ENCODE peak calls at places on chromosomes 13 and 19, in five cellular contexts. One of them, this sample, is unnamed. For H3K4me1, the result is how much of the 10 kb centered on the place peaks cover.

GRCh38 chr19:49637865-49638350 is 2.0 kb downstream of the RRAS start:
- DNase-seq in hepatocyte: peak
- DNase-seq in GM23248: peak
- DNase-seq in K562: peak
- DNase-seq in pancreas: peak
- DNase-seq in this sample: peak

GRCh38 chr13:86383151-86383550 is 583.9 kb upstream of the SLITRK6 start:
- DNase-seq in hepatocyte: no peak
- DNase-seq in GM23248: no peak
- DNase-seq in pancreas: no peak
- DNase-seq in K562: no peak
- DNase-seq in this sample: no peak

GRCh38 chr13:77509221-77509620 is 26.3 kb upstream of the SCEL start:
- DNase-seq in GM23248: peak
- DNase-seq in K562: no peak
- DNase-seq in hepatocyte: no peak
- DNase-seq in pancreas: no peak
- DNase-seq in this sample: no peak

GRCh38 chr13:84567848-84568247 is 685.6 kb upstream of the SLITRK1 start:
- DNase-seq in hepatocyte: no peak
- DNase-seq in GM23248: no peak
- DNase-seq in pancreas: no peak
- DNase-seq in K562: no peak
- DNase-seq in this sample: no peak

GRCh38 chr19:18776288-18776594 is 14.9 kb downstream of the COMP start:
- DNase-seq in K562: peak
- DNase-seq in GM23248: peak
- DNase-seq in pancreas: no peak
- DNase-seq in hepatocyte: no peak
- DNase-seq in this sample: no peak

GRCh38 chr19:18771328-18772242 is 19.5 kb downstream of the COMP start:
- DNase-seq in GM23248: no peak
- DNase-seq in pancreas: no peak
- DNase-seq in K562: peak
- DNase-seq in hepatocyte: no peak
- DNase-seq in this sample: no peak

GRCh38 chr13:65532231-65532630 is 1697.9 kb downstream of the PCDH9 start:
- DNase-seq in hepatocyte: no peak
- DNase-seq in K562: peak
- DNase-seq in pancreas: no peak
- DNase-seq in GM23248: no peak
- DNase-seq in this sample: no peak

GRCh38 chr13:27967736-27968315 is 1.3 kb downstream of the CDX2 start:
- DNase-seq in pancreas: no peak
- DNase-seq in K562: no peak
- DNase-seq in GM23248: no peak
- DNase-seq in hepatocyte: no peak
- DNase-seq in this sample: no peak

GRCh38 chr19:4691383-4691782 is 21.2 kb upstream of the MYDGF start:
- DNase-seq in GM23248: no peak
- DNase-seq in hepatocyte: no peak
- DNase-seq in pancreas: no peak
- DNase-seq in K562: no peak
- DNase-seq in this sample: no peak

GRCh38 chr13:23428183-23428528 is 5.3 kb downstream of the SACS start:
- DNase-seq in pancreas: no peak
- DNase-seq in GM23248: peak
- DNase-seq in hepatocyte: no peak
- DNase-seq in K562: peak
- DNase-seq in this sample: no peak

GRCh38 chr19:34411216-34411615 is 7.0 kb downstream of the PDCD2L start:
- DNase-seq in GM23248: no peak
- DNase-seq in hepatocyte: no peak
- DNase-seq in pancreas: no peak
- DNase-seq in K562: no peak
- DNase-seq in this sample: peak

GRCh38 chr19:4654437-4655361 is 15.4 kb downstream of the TNFAIP8L1 start:
- DNase-seq in K562: peak
- DNase-seq in pancreas: no peak
- DNase-seq in GM23248: no peak
- DNase-seq in hepatocyte: no peak
- DNase-seq in this sample: no peak

GRCh38 chr13:50001287-50001686 is 4.4 kb downstream of the TRIM13 start:
- DNase-seq in K562: no peak
- DNase-seq in GM23248: no peak
- DNase-seq in pancreas: no peak
- DNase-seq in hepatocyte: no peak
- DNase-seq in this sample: no peak
- H3K4me1 ChIP-seq in K562: under half
- H3K4me1 ChIP-seq in GM23248: under half
- H3K4me1 ChIP-seq in pancreas: under half
- H3K4me1 ChIP-seq in hepatocyte: under half
- H3K4me1 ChIP-seq in this sample: under half

GRCh38 chr19:48354332-48354992 is 9.3 kb downstream of the TMEM143 start:
- DNase-seq in hepatocyte: peak
- DNase-seq in pancreas: no peak
- DNase-seq in K562: peak
- DNase-seq in GM23248: no peak
- DNase-seq in this sample: no peak
- H3K27ac ChIP-seq in hepatocyte: peak
- H3K27ac ChIP-seq in pancreas: no peak
- H3K27ac ChIP-seq in K562: peak
- H3K27ac ChIP-seq in GM23248: no peak
- H3K27ac ChIP-seq in this sample: no peak

GRCh38 chr13:99501952-99502310 is 659 bp downstream of the TM9SF2 start:
- DNase-seq in K562: peak
- DNase-seq in pancreas: peak
- DNase-seq in GM23248: peak
- DNase-seq in hepatocyte: peak
- DNase-seq in this sample: no peak

GRCh38 chr13:99498304-99499161 is 2.7 kb upstream of the TM9SF2 start:
- DNase-seq in K562: peak
- DNase-seq in GM23248: peak
- DNase-seq in hepatocyte: peak
- DNase-seq in pancreas: peak
- DNase-seq in this sample: peak

GRCh38 chr13:99505814-99506269 is 4.6 kb downstream of the TM9SF2 start:
- DNase-seq in K562: no peak
- DNase-seq in GM23248: peak
- DNase-seq in hepatocyte: no peak
- DNase-seq in pancreas: no peak
- DNase-seq in this sample: no peak

GRCh38 chr13:99500839-99501134 is 485 bp upstream of the TM9SF2 start:
- DNase-seq in GM23248: no peak
- DNase-seq in K562: no peak
- DNase-seq in hepatocyte: no peak
- DNase-seq in pancreas: no peak
- DNase-seq in this sample: no peak

GRCh38 chr13:99501135-99501951 is at the start of gene TM9SF2:
- DNase-seq in hepatocyte: peak
- DNase-seq in K562: peak
- DNase-seq in GM23248: peak
- DNase-seq in pancreas: peak
- DNase-seq in this sample: peak
- H3K4me1 ChIP-seq in hepatocyte: under half
- H3K4me1 ChIP-seq in K562: under half
- H3K4me1 ChIP-seq in GM23248: under half
- H3K4me1 ChIP-seq in pancreas: under half
- H3K4me1 ChIP-seq in this sample: under half

GRCh38 chr13:98977568-98978270 is at the start of gene DOCK9:
- DNase-seq in hepatocyte: peak
- DNase-seq in K562: no peak
- DNase-seq in GM23248: peak
- DNase-seq in pancreas: peak
- DNase-seq in this sample: no peak
- H3K27ac ChIP-seq in hepatocyte: no peak
- H3K27ac ChIP-seq in K562: no peak
- H3K27ac ChIP-seq in GM23248: peak
- H3K27ac ChIP-seq in pancreas: no peak
- H3K27ac ChIP-seq in this sample: peak

GRCh38 chr19:51136891-51137551 is 5.1 kb upstream of the SIGLEC7 start:
- DNase-seq in pancreas: no peak
- DNase-seq in hepatocyte: no peak
- DNase-seq in GM23248: no peak
- DNase-seq in K562: peak
- DNase-seq in this sample: no peak
- H3K4me1 ChIP-seq in pancreas: under half
- H3K4me1 ChIP-seq in hepatocyte: under half
- H3K4me1 ChIP-seq in GM23248: under half
- H3K4me1 ChIP-seq in K562: under half
- H3K4me1 ChIP-seq in this sample: under half

DNA sequence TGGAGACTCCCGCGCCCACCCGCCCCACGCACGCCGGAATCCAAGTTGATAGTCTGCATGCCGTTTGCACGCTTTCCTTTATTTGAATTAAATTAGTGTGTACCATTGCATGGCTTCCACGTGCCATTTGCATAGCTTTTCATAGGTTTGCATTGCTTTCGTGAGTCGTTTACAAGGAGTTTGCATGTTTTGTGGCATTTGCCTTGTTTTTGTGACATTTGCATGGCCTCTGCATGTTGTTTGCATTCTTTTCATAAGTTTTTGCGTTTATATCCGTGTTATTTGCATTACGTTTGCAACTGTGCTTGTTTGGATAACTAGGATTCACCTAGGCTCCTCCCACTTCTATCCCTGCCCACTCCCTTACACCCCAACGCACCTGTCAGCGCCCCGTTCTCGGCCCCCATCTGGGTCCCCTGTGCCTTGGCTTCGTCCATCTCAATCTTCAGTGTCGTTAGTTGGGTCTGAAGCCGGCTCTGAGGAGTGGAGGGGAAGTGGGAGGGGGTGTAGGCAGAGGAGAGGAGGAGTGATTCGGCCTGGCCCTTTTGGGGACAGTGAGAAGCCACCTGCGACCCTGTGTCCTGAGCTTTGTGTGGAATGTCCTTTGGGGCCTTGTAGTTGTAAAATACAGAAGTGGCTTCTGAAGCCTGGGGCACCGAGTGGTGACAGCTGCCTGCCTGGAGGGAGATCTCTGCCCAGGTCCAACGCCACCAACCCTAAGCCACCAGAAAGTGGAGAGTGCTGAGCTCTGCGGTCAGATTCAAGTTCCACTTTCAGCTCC is 2.4 kb downstream of the CCDC194 start:
- DNase-seq in hepatocyte: no peak
- DNase-seq in GM23248: no peak
- DNase-seq in pancreas: no peak
- DNase-seq in K562: no peak
- DNase-seq in this sample: no peak
- H3K27ac ChIP-seq in hepatocyte: no peak
- H3K27ac ChIP-seq in GM23248: no peak
- H3K27ac ChIP-seq in pancreas: no peak
- H3K27ac ChIP-seq in K562: no peak
- H3K27ac ChIP-seq in this sample: no peak

GRCh38 chr19:35595928-35596327 is 10.0 kb downstream of the PMIS2 start:
- DNase-seq in GM23248: no peak
- DNase-seq in hepatocyte: no peak
- DNase-seq in pancreas: no peak
- DNase-seq in K562: no peak
- DNase-seq in this sample: no peak
- H3K4me1 ChIP-seq in GM23248: under half
- H3K4me1 ChIP-seq in hepatocyte: under half
- H3K4me1 ChIP-seq in pancreas: under half
- H3K4me1 ChIP-seq in K562: under half
- H3K4me1 ChIP-seq in this sample: under half

DNA sequence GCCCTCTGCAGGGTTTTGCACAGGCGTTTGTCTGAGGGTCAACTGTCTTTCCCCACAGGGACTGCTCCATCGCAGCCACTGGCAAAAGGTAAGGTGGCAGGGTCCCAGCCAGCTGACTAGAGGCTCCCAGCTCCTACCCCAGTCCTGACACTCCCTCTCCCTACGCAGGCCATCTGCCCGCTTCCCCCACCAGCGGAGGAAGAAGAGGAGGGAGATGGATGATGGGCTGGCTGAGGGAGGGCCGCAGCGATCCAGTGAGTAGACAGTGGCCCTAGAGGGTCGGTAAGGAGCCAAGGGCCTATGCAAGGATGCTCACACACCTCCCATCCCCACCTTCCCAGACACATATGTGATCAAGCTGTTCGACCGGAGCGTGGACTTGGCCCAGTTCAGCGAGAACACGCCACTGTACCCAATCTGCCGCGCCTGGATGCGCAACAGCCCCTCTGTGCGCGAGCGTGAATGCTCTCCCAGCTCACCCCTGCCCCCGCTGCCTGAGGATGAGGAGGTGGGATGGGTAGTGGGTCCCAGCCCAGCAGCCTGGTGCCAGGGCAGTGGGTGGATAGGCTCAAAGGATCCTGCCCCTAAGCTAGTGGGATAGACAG is 4.0 kb downstream of the HSPB6 start:
- DNase-seq in GM23248: no peak
- DNase-seq in K562: no peak
- DNase-seq in hepatocyte: no peak
- DNase-seq in pancreas: peak
- DNase-seq in this sample: peak
- H3K27ac ChIP-seq in GM23248: no peak
- H3K27ac ChIP-seq in K562: no peak
- H3K27ac ChIP-seq in hepatocyte: no peak
- H3K27ac ChIP-seq in pancreas: no peak
- H3K27ac ChIP-seq in this sample: no peak

DNA sequence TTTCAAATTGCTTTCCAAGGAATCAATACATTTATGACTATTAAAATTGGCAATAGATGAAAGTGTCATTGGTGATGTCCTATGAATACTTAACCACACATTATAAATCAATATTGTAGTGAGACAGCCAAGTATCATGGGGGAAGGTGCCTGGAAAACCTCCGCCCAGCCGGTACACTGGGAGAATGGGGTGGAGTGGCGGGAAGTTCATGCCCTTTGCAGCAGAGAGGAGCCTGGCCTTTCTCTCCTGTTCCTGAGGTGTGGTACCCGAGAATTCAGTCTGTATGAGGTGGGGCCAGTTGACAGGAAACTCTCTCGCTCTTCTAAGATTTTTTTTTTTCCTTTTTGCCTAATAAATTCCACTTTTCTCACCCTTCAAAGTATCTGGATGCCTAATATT is 25.4 kb upstream of the ABCC4 start:
- DNase-seq in hepatocyte: no peak
- DNase-seq in pancreas: no peak
- DNase-seq in K562: no peak
- DNase-seq in GM23248: no peak
- DNase-seq in this sample: no peak
- H3K4me1 ChIP-seq in hepatocyte: under half
- H3K4me1 ChIP-seq in pancreas: under half
- H3K4me1 ChIP-seq in K562: under half
- H3K4me1 ChIP-seq in GM23248: under half
- H3K4me1 ChIP-seq in this sample: under half

DNA sequence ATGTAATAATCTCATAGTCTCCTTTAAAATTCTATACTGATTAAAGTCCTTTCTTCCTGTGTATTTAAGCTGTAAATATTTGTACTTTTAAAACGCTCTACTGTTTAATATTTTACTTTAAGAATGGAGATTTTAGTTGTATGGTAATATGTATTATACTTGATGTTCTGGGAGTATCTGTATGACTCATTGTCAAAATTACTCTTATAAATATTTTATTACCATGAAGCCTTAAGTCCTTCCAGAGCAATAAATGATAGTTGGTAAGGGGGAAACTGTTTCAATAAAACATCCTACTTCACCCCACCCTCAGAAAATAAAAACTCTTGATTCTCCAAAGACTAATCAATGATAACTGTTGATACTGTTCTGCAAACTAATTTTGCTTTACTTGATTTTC is 6.4 kb downstream of the PCDH9 start:
- DNase-seq in hepatocyte: no peak
- DNase-seq in K562: no peak
- DNase-seq in pancreas: no peak
- DNase-seq in GM23248: no peak
- DNase-seq in this sample: no peak
- H3K27ac ChIP-seq in hepatocyte: peak
- H3K27ac ChIP-seq in K562: no peak
- H3K27ac ChIP-seq in pancreas: no peak
- H3K27ac ChIP-seq in GM23248: no peak
- H3K27ac ChIP-seq in this sample: no peak

This sample was measured in RWPE2.